ENCODE peak calls at places on chromosomes 6 and 20, in six cellular contexts. C is heart left ventricle, I is right atrium auricular region, H is K562, L is astrocyte, K is HCT116. Z is an unnamed sample. For H3K9me3, the result is how much of the 10 kb centered on the place peaks cover.

GRCh38 chr6:45843848-45844521 is 171.7 kb downstream of the CLIC5 start:
- DNase-seq in C (no peak), L (peak), I (no peak), H (no peak), K (no peak), Z (no peak)

GRCh38 chr6:35725721-35726438 is 11.0 kb upstream of the ARMC12 start:
- DNase-seq in H (no peak), I (peak), L (no peak), C (peak), K (no peak), Z (peak)

GRCh38 chr6:111992851-111993250 is 61.1 kb upstream of the CCN6 start:
- DNase-seq in H (no peak), K (no peak), I (no peak), L (no peak), C (no peak), Z (no peak)

GRCh38 chr6:118649918-118650499 is 1.4 kb downstream of the CEP85L start:
- DNase-seq in C (no peak), I (no peak), H (no peak), L (peak), K (no peak), Z (no peak)

GRCh38 chr6:139325686-139326085 is 33.9 kb upstream of the TXLNB start:
- DNase-seq in K (no peak), H (no peak), C (no peak), L (no peak), I (no peak), Z (no peak)

GRCh38 chr6:169212436-169212835 is 41.2 kb downstream of the THBS2 start:
- DNase-seq in I (no peak), C (no peak), K (no peak), H (no peak), L (no peak), Z (no peak)

GRCh38 chr20:44746367-44747165 is 901 bp downstream of the KCNK15 start:
- DNase-seq in L (no peak), C (no peak), H (no peak), K (no peak), I (no peak), Z (no peak)

GRCh38 chr20:49592120-49592519 is 24.2 kb upstream of the PTGIS start:
- DNase-seq in I (no peak), C (no peak), K (no peak), L (no peak), H (no peak), Z (no peak)

GRCh38 chr20:5821627-5822215 is 71.5 kb downstream of the SHLD1 start:
- DNase-seq in K (no peak), I (no peak), L (no peak), H (no peak), C (no peak), Z (no peak)

GRCh38 chr6:35019171-35019570 is 122.0 kb downstream of the TCP11 start:
- DNase-seq in K (no peak), I (peak), C (no peak), L (no peak), H (no peak), Z (no peak)

GRCh38 chr6:126063512-126064146 is 77.3 kb downstream of the TRMT11 start:
- DNase-seq in I (no peak), H (no peak), K (no peak), L (peak), C (no peak), Z (no peak)

GRCh38 chr6:37029249-37029959 is 23.9 kb downstream of the FGD2 start:
- DNase-seq in C (peak), I (peak), L (peak), K (peak), H (peak), Z (peak)

GRCh38 chr20:34368547-34368946 is 5.5 kb downstream of the ITCH start:
- DNase-seq in K (no peak), C (no peak), I (no peak), H (no peak), L (no peak), Z (no peak)

GRCh38 chr6:28436404-28436803 is 6.9 kb downstream of the ZSCAN23 start:
- DNase-seq in L (no peak), K (no peak), H (no peak), I (no peak), C (no peak), Z (no peak)

GRCh38 chr6:100612101-100612500 is 147.4 kb upstream of the SIM1 start:
- DNase-seq in L (no peak), H (no peak), C (no peak), I (no peak), K (no peak), Z (no peak)

GRCh38 chr20:49347156-49347555 is 69.3 kb upstream of the ZNFX1 start:
- DNase-seq in C (no peak), H (no peak), L (no peak), K (no peak), I (no peak), Z (no peak)

GRCh38 chr6:39927159-39927558 is 7.1 kb downstream of the MOCS1 start:
- DNase-seq in H (no peak), I (no peak), K (peak), C (no peak), L (peak), Z (no peak)

GRCh38 chr6:30350519-30350918 is 5.6 kb downstream of the RPP21 start:
- DNase-seq in C (no peak), K (no peak), I (no peak), L (peak), H (no peak), Z (no peak)

GRCh38 chr6:141624301-141624700 is 508.4 kb upstream of the GJE1 start:
- DNase-seq in L (no peak), H (no peak), C (no peak), I (no peak), K (no peak), Z (no peak)

GRCh38 chr6:148467926-148468325 is 125.3 kb downstream of the SASH1 start:
- DNase-seq in I (no peak), H (no peak), K (no peak), C (no peak), L (no peak), Z (no peak)

GRCh38 chr6:4817551-4817950 is 41.3 kb downstream of the CDYL start:
- DNase-seq in C (no peak), H (no peak), I (no peak), K (no peak), L (peak), Z (no peak)

GRCh38 chr6:71012871-71013456 is 56.1 kb upstream of the B3GAT2 start:
- DNase-seq in K (peak), L (peak), H (peak), I (no peak), C (peak), Z (no peak)

GRCh38 chr6:17905611-17906592 is 81.5 kb downstream of the KIF13A start:
- DNase-seq in I (no peak), C (no peak), L (peak), K (no peak), H (no peak), Z (no peak)

GRCh38 chr20:6665621-6666345 is 101.7 kb upstream of the BMP2 start:
- DNase-seq in K (no peak), H (no peak), L (peak), C (no peak), I (no peak), Z (no peak)

GRCh38 chr20:10381477-10381876 is 52.5 kb downstream of the MKKS start:
- DNase-seq in H (no peak), L (no peak), K (no peak), I (no peak), C (no peak), Z (no peak)

GRCh38 chr6:93575495-93575894 is 156.1 kb upstream of the EPHA7 start:
- DNase-seq in C (no peak), I (no peak), H (no peak), L (no peak), K (no peak), Z (no peak)

GRCh38 chr20:45962031-45962755 is 9.8 kb downstream of the ZNF335 start:
- DNase-seq in K (no peak), L (no peak), I (no peak), H (no peak), C (no peak), Z (peak)

GRCh38 chr6:36545767-36546663 is 1.3 kb downstream of the STK38 start:
- DNase-seq in C (no peak), K (no peak), L (no peak), I (no peak), H (peak), Z (no peak)

GRCh38 chr6:150395388-150396009 is 26.7 kb downstream of the IYD start:
- DNase-seq in L (peak), C (peak), I (no peak), H (peak), K (peak), Z (no peak)

DNA sequence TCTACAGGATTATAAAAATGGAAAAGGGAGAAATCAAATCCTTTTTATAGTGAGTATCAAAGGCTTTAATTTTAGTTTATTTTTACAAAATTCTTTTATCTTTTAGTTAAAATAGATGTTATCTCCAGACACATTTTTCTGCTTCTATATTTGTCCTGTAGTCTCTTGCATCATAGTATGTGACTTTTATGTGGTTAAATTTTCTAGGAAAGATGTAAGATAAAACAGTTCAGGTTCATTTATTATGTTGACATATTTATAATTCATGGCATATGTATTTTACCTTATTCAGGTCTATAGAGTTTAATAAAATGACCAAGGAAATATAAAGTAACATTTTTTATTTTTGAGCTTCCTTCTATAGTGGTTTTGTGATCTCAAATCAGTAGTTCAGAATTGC is 52.7 kb upstream of the PRL start:
- DNase-seq in I (no peak), L (peak), K (no peak), H (no peak), C (no peak), Z (no peak)
- H3K9me3 ChIP-seq in I (under half), L (under half), K (under half), H (under half), C (under half), Z (under half)

GRCh38 chr6:135675862-135676261 is 175.6 kb upstream of the PDE7B start:
- DNase-seq in K (peak), H (peak), C (no peak), L (no peak), I (no peak), Z (no peak)
- TF ChIP-seq CTCF in K (no peak), H (no peak), C (no peak), L (no peak), I (no peak), Z (no peak)

GRCh38 chr6:157238346-157238745 is 85.0 kb downstream of the TMEM242 start:
- DNase-seq in I (no peak), H (no peak), K (no peak), C (no peak), L (no peak), Z (no peak)

GRCh38 chr6:157239148-157239547 is 84.2 kb downstream of the TMEM242 start:
- DNase-seq in K (no peak), H (no peak), I (no peak), C (no peak), L (no peak), Z (no peak)

GRCh38 chr6:157240059-157240959 is 83.0 kb downstream of the TMEM242 start:
- DNase-seq in I (peak), C (no peak), H (peak), L (peak), K (no peak), Z (peak)

GRCh38 chr6:157240960-157241311 is 82.4 kb downstream of the TMEM242 start:
- DNase-seq in K (no peak), L (no peak), I (no peak), C (no peak), H (no peak), Z (no peak)

DNA sequence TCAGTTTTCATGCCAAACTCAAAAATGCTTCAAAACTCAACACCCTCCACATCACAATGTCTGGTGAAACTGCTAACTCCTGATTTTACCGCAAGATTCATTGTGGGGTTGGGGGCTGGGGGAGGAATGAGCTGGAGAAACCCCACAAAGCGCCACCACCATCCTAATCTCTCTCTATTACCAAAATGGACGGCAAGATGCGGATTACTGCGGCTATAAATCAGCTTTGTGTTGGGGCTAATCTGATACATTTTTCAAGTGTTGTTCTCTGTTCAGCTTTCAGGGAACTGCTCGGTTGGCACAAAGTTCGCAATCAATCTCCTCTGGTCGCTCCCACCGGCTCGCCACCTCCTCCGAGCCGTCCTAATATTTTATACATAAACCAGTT is 83.7 kb downstream of the TMEM242 start:
- DNase-seq in I (no peak), H (no peak), C (no peak), L (no peak), K (no peak), Z (no peak)
- H3K4me3 ChIP-seq in I (no peak), H (no peak), C (peak), L (no peak), K (no peak), Z (no peak)

DNA sequence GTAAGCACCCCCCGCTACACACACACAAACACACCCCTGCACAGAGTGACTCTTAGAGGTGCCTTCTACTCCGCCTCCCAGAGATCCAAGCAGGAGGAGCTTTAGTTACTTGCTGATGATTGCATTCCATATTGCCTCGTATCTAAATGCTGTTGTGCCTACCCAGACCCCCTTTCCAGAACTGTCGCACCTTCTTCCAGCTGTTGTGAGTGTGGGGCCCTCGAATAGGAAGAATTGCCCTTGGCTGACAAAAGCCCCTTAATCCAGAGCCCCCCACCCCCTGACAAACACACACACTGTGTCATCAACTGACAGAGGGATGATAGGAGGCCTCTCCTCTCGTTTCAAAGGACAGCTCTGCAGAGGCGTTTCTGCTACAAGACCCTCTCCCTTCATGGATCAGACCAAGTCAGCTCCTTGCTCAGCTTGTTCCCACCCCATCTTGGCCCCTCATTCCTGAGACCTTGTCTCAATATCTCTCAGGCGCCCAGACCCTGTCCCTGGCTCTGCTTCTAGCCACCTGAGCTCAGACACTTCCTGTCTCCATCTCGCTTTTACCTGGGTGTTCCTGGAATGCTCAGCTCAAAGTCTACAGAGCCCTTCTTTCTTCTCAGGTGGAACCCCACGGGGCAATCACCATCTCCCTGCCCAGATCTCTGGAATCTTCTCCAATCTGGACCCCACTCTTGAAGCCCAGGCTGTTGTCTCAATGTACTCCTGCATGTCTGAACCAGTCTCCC is 4.0 kb upstream of the VSX1 start:
- DNase-seq in I (no peak), K (no peak), L (no peak), C (no peak), H (no peak), Z (no peak)
- H3K9me3 ChIP-seq in I (under half), K (under half), L (under half), C (under half), H (under half), Z (under half)

GRCh38 chr20:36856691-36857635 is 19.0 kb upstream of the TLDC2 start:
- DNase-seq in I (no peak), L (no peak), C (peak), K (no peak), H (no peak), Z (no peak)
- TF ChIP-seq CTCF in I (no peak), L (no peak), C (no peak), K (no peak), H (no peak), Z (no peak)

GRCh38 chr6:85453490-85453889 is 3.6 kb downstream of the NT5E start:
- DNase-seq in K (no peak), I (no peak), L (no peak), C (no peak), H (no peak), Z (no peak)
- H3K4me3 ChIP-seq in K (no peak), I (no peak), L (peak), C (no peak), H (no peak), Z (no peak)

DNA sequence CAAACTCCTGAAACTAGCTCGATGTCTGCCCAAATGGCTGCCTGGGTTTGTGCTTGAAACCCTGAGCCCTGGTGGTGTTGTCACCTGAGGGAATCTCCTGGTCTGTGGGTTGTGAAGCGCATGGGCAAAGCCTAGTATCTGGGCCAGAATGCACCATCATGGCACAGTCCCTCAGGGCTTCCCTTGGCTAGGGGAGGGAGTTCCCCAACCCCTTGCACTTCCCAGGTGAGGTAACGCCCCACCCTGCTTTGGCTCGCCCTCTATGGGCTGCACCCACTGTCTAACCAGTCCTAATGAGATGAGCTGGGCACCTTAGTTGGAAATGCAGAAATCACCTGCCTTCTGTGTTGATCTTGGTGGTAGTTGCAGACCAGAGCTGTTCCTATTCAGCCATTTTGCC is 152.9 kb upstream of the MAP3K7 start:
- DNase-seq in L (no peak), H (no peak), K (no peak), C (no peak), I (no peak), Z (no peak)
- H3K9me3 ChIP-seq in L (under half), H (under half), K (under half), C (under half), I (under half), Z (under half)

GRCh38 chr20:36099106-36099505 is 55.4 kb upstream of the EPB41L1 start:
- DNase-seq in I (no peak), L (no peak), C (no peak), H (no peak), K (no peak), Z (no peak)

GRCh38 chr20:36097331-36097730 is 57.2 kb upstream of the EPB41L1 start:
- DNase-seq in I (no peak), K (no peak), L (peak), C (no peak), H (no peak), Z (no peak)

GRCh38 chr20:36096404-36096799 is 58.1 kb upstream of the EPB41L1 start:
- DNase-seq in K (no peak), I (no peak), C (no peak), L (peak), H (no peak), Z (no peak)

GRCh38 chr20:36098364-36098763 is 56.2 kb upstream of the EPB41L1 start:
- DNase-seq in H (no peak), L (peak), I (no peak), C (peak), K (no peak), Z (no peak)

GRCh38 chr20:36097751-36098151 is 56.8 kb upstream of the EPB41L1 start:
- DNase-seq in L (no peak), C (no peak), H (no peak), I (no peak), K (no peak), Z (no peak)
- TF ChIP-seq CTCF in L (no peak), C (no peak), H (no peak), I (no peak), K (no peak), Z (no peak)

GRCh38 chr6:3751019-3751729 is at the start of gene PXDC1:
- DNase-seq in H (no peak), K (no peak), I (no peak), L (no peak), C (no peak), Z (peak)
- H3K4me3 ChIP-seq in H (peak), K (peak), I (peak), L (peak), C (peak), Z (peak)

GRCh38 chr6:165047952-165048351 is 261.5 kb downstream of the C6orf118 start:
- DNase-seq in I (no peak), L (no peak), H (no peak), C (no peak), K (no peak), Z (no peak)

GRCh38 chr6:165049362-165049761 is 260.0 kb downstream of the C6orf118 start:
- DNase-seq in H (peak), I (no peak), L (peak), C (peak), K (peak), Z (no peak)

GRCh38 chr6:165042912-165043311 is 266.5 kb downstream of the C6orf118 start:
- DNase-seq in K (no peak), C (no peak), H (no peak), L (no peak), I (no peak), Z (no peak)

GRCh38 chr6:165045631-165046030 is 263.8 kb downstream of the C6orf118 start:
- DNase-seq in H (no peak), K (no peak), L (peak), C (no peak), I (no peak), Z (no peak)
- H3K9me3 ChIP-seq in H (under half), K (under half), L (under half), C (under half), I (under half), Z (under half)